ENCODE peak calls at places on chromosome 22, in four cellular contexts. I is WTC11, U is SK-N-SH, D is H1. X is an unnamed sample.

GRCh38 chr22:28949788-28950187 is 66.4 kb downstream of the ZNRF3 start:
- DNase-seq in I (no peak), U (no peak), D (no peak), X (no peak)

GRCh38 chr22:26445577-26446275 is 16.7 kb downstream of the ASPHD2 start:
- DNase-seq in I (no peak), U (no peak), D (no peak), X (no peak)

GRCh38 chr22:40364431-40364830 is 6.0 kb upstream of the SGSM3 start:
- DNase-seq in I (no peak), U (no peak), D (no peak), X (no peak)

GRCh38 chr22:17920145-17920605 is 104.2 kb downstream of the MICAL3 start:
- DNase-seq in I (peak; percentile 47), U (peak; percentile 79), D (no peak), X (peak; percentile 87)

GRCh38 chr22:43723816-43724215 is 88.3 kb downstream of the EFCAB6 start:
- DNase-seq in I (no peak), U (no peak), D (no peak), X (no peak)

GRCh38 chr22:36036167-36036624 is 7.6 kb upstream of the RBFOX2 start:
- DNase-seq in I (no peak), U (peak; percentile 69), D (no peak), X (no peak)

GRCh38 chr22:40007826-40008710 is 13.3 kb downstream of the FAM83F start:
- DNase-seq in I (no peak), U (no peak), D (no peak), X (peak; percentile 22)

GRCh38 chr22:31926969-31927368 is 17.4 kb upstream of the YWHAH start:
- DNase-seq in I (peak; percentile 40), U (peak; percentile 81), D (no peak), X (no peak)

GRCh38 chr22:49372530-49373288 is 455.0 kb downstream of the BRD1 start:
- DNase-seq in I (peak; percentile 26), U (peak; percentile 67), D (no peak), X (peak; percentile 55)

GRCh38 chr22:36790648-36791047 is 14.7 kb upstream of the IFT27 start:
- DNase-seq in I (no peak), U (no peak), D (no peak), X (no peak)

GRCh38 chr22:20211997-20212753 is 55.9 kb downstream of the RTN4R start:
- DNase-seq in I (no peak), U (peak; percentile 94), D (no peak), X (peak; percentile 100)

GRCh38 chr22:33666249-33666648 is 254.0 kb downstream of the LARGE1 start:
- DNase-seq in I (no peak), U (no peak), D (no peak), X (no peak)

GRCh38 chr22:22748297-22748743 is 103.9 kb downstream of the GGTLC2 start:
- DNase-seq in I (peak; percentile 51), U (peak; percentile 44), D (no peak), X (peak; percentile 73)

GRCh38 chr22:24421428-24421931 is 5.9 kb upstream of the ADORA2A start:
- DNase-seq in I (peak; percentile 86), U (peak; percentile 56), D (peak; percentile 77), X (peak; percentile 44)

GRCh38 chr22:16955678-16956210 is 52.3 kb downstream of the GAB4 start:
- DNase-seq in I (no peak), U (no peak), D (no peak), X (peak; percentile 19)

GRCh38 chr22:40512426-40513136 is 123.9 kb downstream of the MRTFA start:
- DNase-seq in I (no peak), U (no peak), D (no peak), X (no peak)

GRCh38 chr22:36233796-36234195 is 5.5 kb downstream of the APOL2 start:
- DNase-seq in I (no peak), U (no peak), D (no peak), X (no peak)

GRCh38 chr22:29096736-29097669 is 24.2 kb downstream of the KREMEN1 start:
- DNase-seq in I (peak; percentile 18), U (no peak), D (no peak), X (peak; percentile 21)

GRCh38 chr22:19579113-19579811 is 55.1 kb upstream of the CLDN5 start:
- DNase-seq in I (no peak), U (no peak), D (no peak), X (peak; percentile 43)

GRCh38 chr22:25365491-25366261 is 146.2 kb downstream of the CRYBB2 start:
- DNase-seq in I (no peak), U (no peak), D (no peak), X (no peak)

GRCh38 chr22:19966908-19967750 is 25.5 kb upstream of the TXNRD2 start:
- DNase-seq in I (no peak), U (no peak), D (no peak), X (no peak)

GRCh38 chr22:23110922-23111527 is 30.8 kb downstream of the RSPH14 start:
- DNase-seq in I (no peak), U (no peak), D (no peak), X (peak; percentile 60)

GRCh38 chr22:21937041-21937820 is 15.4 kb downstream of the PPM1F start:
- DNase-seq in I (no peak), U (no peak), D (no peak), X (no peak)

GRCh38 chr22:19800761-19801244 is 40.2 kb downstream of the TBX1 start:
- DNase-seq in I (peak; percentile 58), U (peak; percentile 61), D (no peak), X (peak; percentile 76)

GRCh38 chr22:23147632-23148387 is 2.5 kb downstream of the RAB36 start:
- DNase-seq in I (no peak), U (no peak), D (no peak), X (no peak)

GRCh38 chr22:34414467-34415440 is 494.5 kb upstream of the LARGE1 start:
- DNase-seq in I (peak; percentile 80), U (peak; percentile 21), D (peak; percentile 68), X (peak; percentile 13)

GRCh38 chr22:21628386-21629261 is 1.2 kb downstream of the YDJC start:
- DNase-seq in I (no peak), U (peak; percentile 41), D (no peak), X (peak; percentile 98)

GRCh38 chr22:32720924-32721323 is 80.6 kb upstream of the TIMP3 start:
- DNase-seq in I (no peak), U (peak; percentile 37), D (no peak), X (no peak)

GRCh38 chr22:36362819-36363377 is 24.9 kb downstream of the MYH9 start:
- DNase-seq in I (no peak), U (no peak), D (no peak), X (no peak)

GRCh38 chr22:20866716-20867115 is 7.9 kb downstream of the SNAP29 start:
- DNase-seq in I (no peak), U (no peak), D (no peak), X (peak; percentile 56)

GRCh38 chr22:36194971-36195370 is 6.6 kb downstream of the APOL4 start:
- DNase-seq in I (peak; percentile 73), U (peak; percentile 57), D (peak; percentile 36), X (peak; percentile 56)

GRCh38 chr22:30233582-30233981 is 13.0 kb downstream of the LIF start:
- DNase-seq in I (no peak), U (no peak), D (no peak), X (no peak)
- TF ChIP-seq TEAD4 in I (no peak), U (no peak), D (no peak), X (no peak)

GRCh38 chr22:38336699-38337098 is 19.5 kb upstream of the CSNK1E start:
- DNase-seq in I (no peak), U (no peak), D (no peak), X (no peak)
- TF ChIP-seq TEAD4 in I (no peak), U (no peak), D (no peak), X (no peak)

GRCh38 chr22:41516462-41516861 is 27.8 kb downstream of the POLR3H start:
- DNase-seq in I (no peak), U (no peak), D (no peak), X (no peak)
- TF ChIP-seq TEAD4 in I (no peak), U (no peak), D (no peak), X (no peak)

DNA sequence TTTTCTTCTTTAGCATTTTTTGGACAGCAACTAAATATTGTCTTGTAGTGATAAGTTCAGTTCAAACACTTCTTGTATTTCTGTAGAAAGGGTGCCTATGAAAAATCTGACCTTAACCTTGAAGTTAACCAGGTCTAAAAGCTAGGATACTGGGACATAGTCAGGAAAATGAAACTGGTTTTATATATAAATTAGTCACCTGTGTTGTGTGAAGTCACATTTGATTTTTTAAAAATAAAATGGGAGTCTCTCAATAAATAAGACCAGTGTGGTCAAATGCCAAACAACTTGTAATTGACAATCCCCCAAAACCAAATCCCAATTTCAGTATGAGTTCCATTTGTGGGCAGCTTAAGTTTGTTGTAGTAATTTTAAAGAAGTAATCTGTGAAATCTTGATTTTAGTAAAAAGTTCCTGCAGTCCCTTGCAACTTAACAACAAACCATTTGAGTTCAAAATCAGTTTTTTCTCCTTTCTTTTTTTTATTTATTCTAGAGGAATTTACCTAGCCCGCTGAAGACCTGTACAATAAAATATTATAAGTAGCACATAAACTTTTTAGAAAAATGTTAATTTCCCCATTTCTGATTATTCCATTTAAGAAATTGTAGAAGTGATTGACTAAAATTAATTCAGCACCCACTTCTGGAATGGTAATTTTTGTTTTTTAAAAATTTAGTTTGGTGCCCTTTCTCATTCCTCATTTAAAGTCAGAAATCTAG is 84.4 kb upstream of the PPARA start:
- DNase-seq in I (no peak), U (no peak), D (no peak), X (no peak)
- TF ChIP-seq TEAD4 in I (no peak), U (no peak), D (no peak), X (no peak)

GRCh38 chr22:50524664-50525103 is 714 bp downstream of the SCO2 start:
- DNase-seq in I (no peak), U (no peak), D (no peak), X (no peak)
- TF ChIP-seq TEAD4 in I (no peak), U (no peak), D (no peak), X (no peak)

X was measured in K562.